ENCODE peak calls at places on chromosome 14, in six cellular contexts. N, O, A, W, G and C are unnamed samples. For H3K4me1, the result is how much of the 10 kb centered on the place peaks cover.

GRCh38 chr14:34978444-34978843 is 4.3 kb upstream of the SRP54 start:
- DNase-seq in W (no peak), A (no peak), N (no peak), O (no peak), G (no peak), C (no peak)

GRCh38 chr14:101019541-101019940 is 116.0 kb upstream of the RTL1 start:
- DNase-seq in W (no peak), O (no peak), G (peak), A (no peak), N (no peak), C (peak)

GRCh38 chr14:72925815-72926291 is 411 bp upstream of the DCAF4 start:
- DNase-seq in N (no peak), A (no peak), G (no peak), O (no peak), W (no peak), C (no peak)

GRCh38 chr14:23478109-23478698 is 8.7 kb downstream of the NGDN start:
- DNase-seq in G (no peak), N (no peak), O (peak), A (peak), W (peak), C (no peak)

GRCh38 chr14:93104961-93105360 is 10.8 kb downstream of the ITPK1 start:
- DNase-seq in N (no peak), G (no peak), A (no peak), O (no peak), W (no peak), C (no peak)

GRCh38 chr14:61561657-61562276 is 133.5 kb upstream of the HIF1A start:
- DNase-seq in O (no peak), A (peak), W (peak), N (peak), G (peak), C (peak)

GRCh38 chr14:65210118-65210826 is 108.0 kb upstream of the MAX start:
- DNase-seq in G (no peak), W (peak), A (no peak), O (no peak), N (no peak), C (no peak)

GRCh38 chr14:101115652-101116051 is 212.1 kb upstream of the RTL1 start:
- DNase-seq in N (peak), W (no peak), A (no peak), O (no peak), G (no peak), C (no peak)

GRCh38 chr14:32022938-32023466 is 54.1 kb upstream of the ARHGAP5 start:
- DNase-seq in W (no peak), O (no peak), A (no peak), G (no peak), N (no peak), C (no peak)

GRCh38 chr14:81329640-81330385 is 70.3 kb downstream of the STON2 start:
- DNase-seq in A (no peak), G (peak), W (no peak), O (no peak), N (no peak), C (no peak)

GRCh38 chr14:63875311-63875710 is 22.5 kb downstream of the SYNE2 start:
- DNase-seq in W (peak), G (no peak), O (no peak), A (no peak), N (peak), C (no peak)
- H3K4me1 ChIP-seq in W (under half), G (under half), O (under half), A (under half), N (under half), C (half or more)

DNA sequence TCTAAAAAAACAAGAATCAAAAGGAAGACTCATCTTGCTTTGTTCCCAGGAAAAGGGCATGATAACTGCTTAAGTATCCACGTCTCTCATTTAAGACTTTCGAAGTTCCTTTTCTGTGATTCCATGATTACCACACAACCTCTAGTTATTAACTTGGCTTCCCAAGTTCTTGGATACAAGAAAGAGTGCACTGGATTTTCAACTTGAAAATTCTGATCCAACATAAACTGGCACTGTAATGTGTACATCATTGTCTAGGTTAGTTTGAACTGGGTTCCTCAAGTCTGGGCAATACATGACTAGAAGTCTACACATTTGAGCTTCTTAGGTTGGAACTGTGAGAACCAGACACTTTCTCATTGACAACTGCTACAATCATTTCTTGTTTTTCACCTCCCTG is 1.6 kb downstream of the KLHL28 start:
- DNase-seq in O (no peak), A (no peak), G (no peak), W (peak), N (no peak), C (no peak)
- H3K27ac ChIP-seq in O (no peak), A (peak), G (peak), W (peak), N (no peak), C (no peak)

GRCh38 chr14:90632451-90632850 is 183.8 kb downstream of the TTC7B start:
- DNase-seq in W (peak), N (no peak), O (no peak), G (no peak), A (no peak), C (no peak)
- H3K4me1 ChIP-seq in W (under half), N (under half), O (under half), G (under half), A (under half), C (under half)

GRCh38 chr14:54116972-54117371 is 160.3 kb upstream of the BMP4 start:
- DNase-seq in A (no peak), G (no peak), N (no peak), W (peak), O (no peak), C (no peak)
- H3K27ac ChIP-seq in A (no peak), G (no peak), N (no peak), W (no peak), O (no peak), C (no peak)